ENCODE peak calls at places on chromosomes 16 and 17, in four cellular contexts. One of them, this sample, is unnamed.
A peak's percentile ranks its signal among the peaks of the same experiment; 100 is the strongest.

GRCh38 chr17:77886387-77886728 is 72.1 kb upstream of the TNRC6C start:
- DNase-seq in amniotic stem cell: no peak
- DNase-seq in spleen: peak; percentile 92
- DNase-seq in NCI-H1105 treated with DMSO at 0.1 percent for 48 hours: no peak
- DNase-seq in this sample: no peak

GRCh38 chr16:14086477-14086876 is 15.4 kb downstream of the MRTFB start:
- DNase-seq in amniotic stem cell: no peak
- DNase-seq in spleen: no peak
- DNase-seq in NCI-H1105 treated with DMSO at 0.1 percent for 48 hours: no peak
- DNase-seq in this sample: no peak

GRCh38 chr17:64313577-64313976 is 50.5 kb upstream of the TEX2 start:
- DNase-seq in amniotic stem cell: no peak
- DNase-seq in spleen: no peak
- DNase-seq in NCI-H1105 treated with DMSO at 0.1 percent for 48 hours: no peak
- DNase-seq in this sample: no peak

GRCh38 chr17:81037026-81037782 is 2.3 kb downstream of the BAIAP2 start:
- DNase-seq in amniotic stem cell: no peak
- DNase-seq in spleen: peak; percentile 72
- DNase-seq in NCI-H1105 treated with DMSO at 0.1 percent for 48 hours: no peak
- DNase-seq in this sample: no peak

GRCh38 chr16:17360810-17361209 is 110.0 kb downstream of the XYLT1 start:
- DNase-seq in amniotic stem cell: no peak
- DNase-seq in spleen: peak; percentile 73
- DNase-seq in NCI-H1105 treated with DMSO at 0.1 percent for 48 hours: no peak
- DNase-seq in this sample: no peak

GRCh38 chr16:30437511-30438046 is 7.7 kb upstream of the DCTPP1 start:
- DNase-seq in amniotic stem cell: no peak
- DNase-seq in spleen: no peak
- DNase-seq in NCI-H1105 treated with DMSO at 0.1 percent for 48 hours: peak; percentile 1
- DNase-seq in this sample: no peak

GRCh38 chr17:33572615-33573014 is 279.5 kb upstream of the ASIC2 start:
- DNase-seq in amniotic stem cell: no peak
- DNase-seq in spleen: no peak
- DNase-seq in NCI-H1105 treated with DMSO at 0.1 percent for 48 hours: no peak
- DNase-seq in this sample: no peak

GRCh38 chr16:1667916-1668315 is 10.2 kb upstream of the JPT2 start:
- DNase-seq in amniotic stem cell: no peak
- DNase-seq in spleen: no peak
- DNase-seq in NCI-H1105 treated with DMSO at 0.1 percent for 48 hours: no peak
- DNase-seq in this sample: no peak

GRCh38 chr16:80250376-80250775 is 290.4 kb upstream of the DYNLRB2 start:
- DNase-seq in amniotic stem cell: no peak
- DNase-seq in spleen: no peak
- DNase-seq in NCI-H1105 treated with DMSO at 0.1 percent for 48 hours: no peak
- DNase-seq in this sample: no peak

GRCh38 chr17:60159479-60159866 is 9.7 kb downstream of the CA4 start:
- DNase-seq in amniotic stem cell: no peak
- DNase-seq in spleen: no peak
- DNase-seq in NCI-H1105 treated with DMSO at 0.1 percent for 48 hours: no peak
- DNase-seq in this sample: no peak

GRCh38 chr16:29891525-29892457 is 7.6 kb downstream of the SEZ6L2 start:
- DNase-seq in amniotic stem cell: no peak
- DNase-seq in spleen: no peak
- DNase-seq in NCI-H1105 treated with DMSO at 0.1 percent for 48 hours: no peak
- DNase-seq in this sample: no peak

GRCh38 chr16:75308011-75308410 is 56.6 kb upstream of the BCAR1 start:
- DNase-seq in amniotic stem cell: no peak
- DNase-seq in spleen: no peak
- DNase-seq in NCI-H1105 treated with DMSO at 0.1 percent for 48 hours: no peak
- DNase-seq in this sample: no peak

GRCh38 chr17:6355196-6355595 is 79.7 kb downstream of the AIPL1 start:
- DNase-seq in amniotic stem cell: no peak
- DNase-seq in spleen: no peak
- DNase-seq in NCI-H1105 treated with DMSO at 0.1 percent for 48 hours: peak; percentile 74
- DNase-seq in this sample: no peak

GRCh38 chr17:19339341-19339815 is 23.1 kb downstream of the B9D1 start:
- DNase-seq in amniotic stem cell: no peak
- DNase-seq in spleen: no peak
- DNase-seq in NCI-H1105 treated with DMSO at 0.1 percent for 48 hours: no peak
- DNase-seq in this sample: no peak

GRCh38 chr17:49944451-49944850 is 24.5 kb upstream of the DLX4 start:
- DNase-seq in amniotic stem cell: no peak
- DNase-seq in spleen: no peak
- DNase-seq in NCI-H1105 treated with DMSO at 0.1 percent for 48 hours: peak; percentile 87
- DNase-seq in this sample: no peak

GRCh38 chr16:68131813-68132706 is 46.9 kb downstream of the NFATC3 start:
- DNase-seq in amniotic stem cell: no peak
- DNase-seq in spleen: no peak
- DNase-seq in NCI-H1105 treated with DMSO at 0.1 percent for 48 hours: no peak
- DNase-seq in this sample: no peak

GRCh38 chr17:31517524-31517923 is 126.0 kb downstream of the RAB11FIP4 start:
- DNase-seq in amniotic stem cell: no peak
- DNase-seq in spleen: peak; percentile 67
- DNase-seq in NCI-H1105 treated with DMSO at 0.1 percent for 48 hours: no peak
- DNase-seq in this sample: no peak

GRCh38 chr17:68820825-68821481 is 134.2 kb downstream of the ABCA8 start:
- DNase-seq in amniotic stem cell: no peak
- DNase-seq in spleen: no peak
- DNase-seq in NCI-H1105 treated with DMSO at 0.1 percent for 48 hours: no peak
- DNase-seq in this sample: no peak

GRCh38 chr17:63827801-63828221 is 348 bp upstream of the FTSJ3 start:
- DNase-seq in amniotic stem cell: no peak
- DNase-seq in spleen: no peak
- DNase-seq in NCI-H1105 treated with DMSO at 0.1 percent for 48 hours: no peak
- DNase-seq in this sample: no peak

GRCh38 chr17:21296097-21297025 is 11.8 kb downstream of the MAP2K3 start:
- DNase-seq in amniotic stem cell: no peak
- DNase-seq in spleen: no peak
- DNase-seq in NCI-H1105 treated with DMSO at 0.1 percent for 48 hours: no peak
- DNase-seq in this sample: no peak

GRCh38 chr17:76202516-76202915 is 37.8 kb downstream of the RNF157 start:
- DNase-seq in amniotic stem cell: no peak
- DNase-seq in spleen: no peak
- DNase-seq in NCI-H1105 treated with DMSO at 0.1 percent for 48 hours: peak; percentile 18
- DNase-seq in this sample: no peak

GRCh38 chr16:86676216-86676800 is 98.0 kb downstream of the FOXL1 start:
- DNase-seq in amniotic stem cell: peak; percentile 25
- DNase-seq in spleen: no peak
- DNase-seq in NCI-H1105 treated with DMSO at 0.1 percent for 48 hours: no peak
- DNase-seq in this sample: no peak

GRCh38 chr17:19671433-19671832 is 22.9 kb downstream of the ALDH3A2 start:
- DNase-seq in amniotic stem cell: no peak
- DNase-seq in spleen: no peak
- DNase-seq in NCI-H1105 treated with DMSO at 0.1 percent for 48 hours: no peak
- DNase-seq in this sample: no peak

GRCh38 chr17:59753522-59754467 is 46.3 kb downstream of the VMP1 start:
- DNase-seq in amniotic stem cell: peak; percentile 58
- DNase-seq in spleen: no peak
- DNase-seq in NCI-H1105 treated with DMSO at 0.1 percent for 48 hours: peak; percentile 70
- DNase-seq in this sample: no peak

GRCh38 chr17:41547921-41548843 is 20.1 kb upstream of the KRT19 start:
- DNase-seq in amniotic stem cell: peak; percentile 89
- DNase-seq in spleen: no peak
- DNase-seq in NCI-H1105 treated with DMSO at 0.1 percent for 48 hours: no peak
- DNase-seq in this sample: no peak

GRCh38 chr16:6484931-6485330 is 847.7 kb upstream of the RBFOX1 start:
- DNase-seq in amniotic stem cell: no peak
- DNase-seq in spleen: no peak
- DNase-seq in NCI-H1105 treated with DMSO at 0.1 percent for 48 hours: no peak
- DNase-seq in this sample: no peak

GRCh38 chr16:87227651-87228015 is 89.6 kb downstream of the C16orf95 start:
- DNase-seq in amniotic stem cell: no peak
- DNase-seq in spleen: no peak
- DNase-seq in NCI-H1105 treated with DMSO at 0.1 percent for 48 hours: no peak
- DNase-seq in this sample: no peak

GRCh38 chr17:15942207-15942833 is 2.6 kb upstream of the ADORA2B start:
- DNase-seq in amniotic stem cell: no peak
- DNase-seq in spleen: no peak
- DNase-seq in NCI-H1105 treated with DMSO at 0.1 percent for 48 hours: no peak
- DNase-seq in this sample: no peak

This sample was measured in iPS DF 19.7.